ENCODE peak calls at places on chromosomes 5 and 9, in six cellular contexts. One of them, this sample, is unnamed.

GRCh38 chr5:135393691-135394090 is 5.3 kb downstream of the MACROH2A1 start:
- DNase-seq in GM06990: no peak
- DNase-seq in AG09309: peak; percentile 37
- DNase-seq in ovary: no peak
- DNase-seq in fibroblast of the aortic adventitia: no peak
- DNase-seq in gastrocnemius medialis: no peak
- DNase-seq in this sample: no peak

GRCh38 chr5:1538276-1538675 is 14.5 kb upstream of the LPCAT1 start:
- DNase-seq in AG09309: no peak
- DNase-seq in GM06990: no peak
- DNase-seq in fibroblast of the aortic adventitia: no peak
- DNase-seq in ovary: no peak
- DNase-seq in gastrocnemius medialis: no peak
- DNase-seq in this sample: no peak

GRCh38 chr5:65861830-65862241 is 64.5 kb upstream of the ERBIN start:
- DNase-seq in GM06990: no peak
- DNase-seq in fibroblast of the aortic adventitia: peak; percentile 88
- DNase-seq in AG09309: peak; percentile 98
- DNase-seq in gastrocnemius medialis: no peak
- DNase-seq in ovary: no peak
- DNase-seq in this sample: peak; percentile 97

GRCh38 chr5:72584466-72584865 is 77.3 kb upstream of the ZNF366 start:
- DNase-seq in fibroblast of the aortic adventitia: peak; percentile 31
- DNase-seq in GM06990: peak; percentile 25
- DNase-seq in gastrocnemius medialis: no peak
- DNase-seq in ovary: no peak
- DNase-seq in AG09309: no peak
- DNase-seq in this sample: no peak

GRCh38 chr9:84819446-84819845 is 149.9 kb downstream of the NTRK2 start:
- DNase-seq in fibroblast of the aortic adventitia: no peak
- DNase-seq in gastrocnemius medialis: no peak
- DNase-seq in AG09309: no peak
- DNase-seq in GM06990: no peak
- DNase-seq in ovary: no peak
- DNase-seq in this sample: no peak

GRCh38 chr9:37392272-37392671 is 30.2 kb upstream of the GRHPR start:
- DNase-seq in ovary: no peak
- DNase-seq in gastrocnemius medialis: no peak
- DNase-seq in GM06990: no peak
- DNase-seq in AG09309: no peak
- DNase-seq in fibroblast of the aortic adventitia: no peak
- DNase-seq in this sample: no peak

GRCh38 chr5:43363445-43364152 is 48.6 kb downstream of the CCL28 start:
- DNase-seq in AG09309: no peak
- DNase-seq in gastrocnemius medialis: no peak
- DNase-seq in fibroblast of the aortic adventitia: no peak
- DNase-seq in GM06990: no peak
- DNase-seq in ovary: no peak
- DNase-seq in this sample: no peak

GRCh38 chr9:113933188-113933587 is 57.1 kb downstream of the ZNF618 start:
- DNase-seq in ovary: peak; percentile 56
- DNase-seq in GM06990: no peak
- DNase-seq in gastrocnemius medialis: no peak
- DNase-seq in AG09309: no peak
- DNase-seq in fibroblast of the aortic adventitia: peak; percentile 65
- DNase-seq in this sample: no peak

DNA sequence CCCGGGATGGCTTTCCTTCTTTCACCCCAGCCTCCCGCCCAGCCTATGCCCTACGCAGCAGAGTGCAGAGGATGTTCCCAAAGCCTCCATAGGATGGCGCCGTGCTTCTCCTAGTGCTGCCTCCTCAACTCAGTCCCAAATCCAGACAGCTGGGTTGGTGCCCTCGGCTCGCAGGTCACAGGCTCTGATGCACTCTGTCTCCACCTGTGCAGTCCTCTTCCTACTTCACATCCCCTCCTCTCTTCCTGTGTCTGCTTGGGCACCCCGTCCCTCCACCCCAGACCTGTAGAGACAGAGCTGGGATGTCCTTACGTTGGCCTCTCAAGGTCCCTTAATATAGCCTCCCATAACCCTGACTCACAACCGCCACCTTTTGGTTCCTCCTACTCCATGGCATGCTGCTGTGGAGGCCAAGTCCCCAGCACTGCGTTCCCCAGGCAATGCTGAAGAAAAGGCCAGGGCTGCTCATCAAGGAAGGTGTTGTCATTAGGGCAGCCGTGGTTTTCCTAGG is 314.4 kb downstream of the GADD45G start:
- DNase-seq in fibroblast of the aortic adventitia: no peak
- DNase-seq in GM06990: peak; percentile 22
- DNase-seq in AG09309: no peak
- DNase-seq in gastrocnemius medialis: peak; percentile 65
- DNase-seq in ovary: no peak
- DNase-seq in this sample: no peak
- TF ChIP-seq CTCF in fibroblast of the aortic adventitia: no peak
- TF ChIP-seq CTCF in GM06990: peak; percentile 58
- TF ChIP-seq CTCF in AG09309: no peak
- TF ChIP-seq CTCF in gastrocnemius medialis: peak; percentile 52
- TF ChIP-seq CTCF in ovary: no peak
- TF ChIP-seq CTCF in this sample: no peak

DNA sequence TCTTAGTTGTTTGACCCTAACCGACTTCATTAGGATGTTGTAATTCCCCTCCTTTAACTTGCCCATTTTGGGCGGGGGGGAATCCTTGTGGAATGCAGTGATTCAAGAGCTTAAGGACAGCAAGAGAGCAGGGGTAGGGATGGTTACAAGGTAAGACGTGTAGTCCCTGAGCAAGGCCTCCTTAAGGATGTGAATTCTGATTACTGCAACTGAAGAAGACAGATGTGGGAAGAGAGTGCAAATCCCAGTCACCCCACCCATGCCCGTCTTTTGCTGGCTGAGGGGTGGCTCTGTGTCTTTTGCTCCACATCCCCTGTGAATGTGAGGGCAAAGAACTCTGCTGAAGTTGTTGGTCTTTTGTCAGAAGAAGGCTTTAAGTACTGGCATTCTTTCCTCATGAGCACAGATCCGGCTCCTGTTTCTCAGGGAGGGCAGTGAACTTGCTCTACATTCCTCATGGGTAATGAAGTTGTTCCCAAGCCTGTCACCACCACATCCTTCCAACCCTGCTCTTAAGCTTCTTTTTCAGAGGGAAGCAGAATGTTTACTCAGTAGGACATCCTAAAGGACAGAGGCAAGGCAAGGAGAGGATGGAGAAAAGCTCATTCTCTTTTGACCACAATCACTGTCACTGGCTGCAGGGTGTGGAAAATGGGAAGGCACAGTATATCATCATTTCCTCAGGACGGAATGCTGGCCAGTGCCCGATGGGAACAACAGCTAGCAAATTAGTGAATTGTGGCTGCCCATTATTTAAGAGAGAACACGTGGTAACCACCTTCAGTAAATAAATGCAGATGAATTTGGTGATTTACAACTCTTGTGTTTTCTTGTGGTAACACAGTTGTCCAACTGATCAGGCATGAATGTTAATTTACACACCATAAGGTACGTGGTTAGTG is 61.5 kb downstream of the RAI14 start:
- DNase-seq in fibroblast of the aortic adventitia: peak; percentile 90
- DNase-seq in GM06990: no peak
- DNase-seq in gastrocnemius medialis: no peak
- DNase-seq in ovary: no peak
- DNase-seq in AG09309: peak; percentile 95
- DNase-seq in this sample: peak; percentile 97
- H3K4me3 ChIP-seq in fibroblast of the aortic adventitia: no peak overlapping the region
- H3K4me3 ChIP-seq in GM06990: no peak overlapping the region
- H3K4me3 ChIP-seq in gastrocnemius medialis: no peak overlapping the region
- H3K4me3 ChIP-seq in ovary: no peak overlapping the region
- H3K4me3 ChIP-seq in AG09309: no peak overlapping the region
- H3K4me3 ChIP-seq in this sample: no peak overlapping the region

GRCh38 chr5:168696611-168697010 is 117.4 kb upstream of the PANK3 start:
- DNase-seq in ovary: no peak
- DNase-seq in fibroblast of the aortic adventitia: no peak
- DNase-seq in gastrocnemius medialis: no peak
- DNase-seq in GM06990: no peak
- DNase-seq in AG09309: no peak
- DNase-seq in this sample: no peak
- TF ChIP-seq CTCF in ovary: no peak
- TF ChIP-seq CTCF in fibroblast of the aortic adventitia: no peak
- TF ChIP-seq CTCF in gastrocnemius medialis: no peak
- TF ChIP-seq CTCF in GM06990: no peak
- TF ChIP-seq CTCF in AG09309: no peak
- TF ChIP-seq CTCF in this sample: no peak

GRCh38 chr9:77922587-77922986 is 109.0 kb downstream of the GNAQ start:
- DNase-seq in gastrocnemius medialis: no peak
- DNase-seq in GM06990: no peak
- DNase-seq in AG09309: no peak
- DNase-seq in fibroblast of the aortic adventitia: peak; percentile 98
- DNase-seq in ovary: no peak
- DNase-seq in this sample: no peak

GRCh38 chr9:77929942-77930341 is 101.7 kb downstream of the GNAQ start:
- DNase-seq in fibroblast of the aortic adventitia: no peak
- DNase-seq in gastrocnemius medialis: no peak
- DNase-seq in AG09309: no peak
- DNase-seq in GM06990: no peak
- DNase-seq in ovary: no peak
- DNase-seq in this sample: no peak

GRCh38 chr9:77927265-77927664 is 104.3 kb downstream of the GNAQ start:
- DNase-seq in AG09309: peak; percentile 18
- DNase-seq in gastrocnemius medialis: no peak
- DNase-seq in ovary: no peak
- DNase-seq in GM06990: no peak
- DNase-seq in fibroblast of the aortic adventitia: peak; percentile 71
- DNase-seq in this sample: no peak

GRCh38 chr9:77926314-77926959 is 105.2 kb downstream of the GNAQ start:
- DNase-seq in gastrocnemius medialis: no peak
- DNase-seq in AG09309: peak; percentile 52
- DNase-seq in GM06990: no peak
- DNase-seq in fibroblast of the aortic adventitia: peak; percentile 81
- DNase-seq in ovary: no peak
- DNase-seq in this sample: no peak
- H3K4me3 ChIP-seq in gastrocnemius medialis: no peak overlapping the region
- H3K4me3 ChIP-seq in AG09309: no peak overlapping the region
- H3K4me3 ChIP-seq in GM06990: no peak overlapping the region
- H3K4me3 ChIP-seq in fibroblast of the aortic adventitia: no peak overlapping the region
- H3K4me3 ChIP-seq in ovary: no peak overlapping the region
- H3K4me3 ChIP-seq in this sample: no peak overlapping the region

GRCh38 chr5:154541553-154541952 is 63.5 kb upstream of the HAND1 start:
- DNase-seq in AG09309: no peak
- DNase-seq in ovary: no peak
- DNase-seq in fibroblast of the aortic adventitia: no peak
- DNase-seq in GM06990: no peak
- DNase-seq in gastrocnemius medialis: no peak
- DNase-seq in this sample: no peak
- TF ChIP-seq CTCF in AG09309: no peak
- TF ChIP-seq CTCF in ovary: no peak
- TF ChIP-seq CTCF in fibroblast of the aortic adventitia: peak; percentile 12
- TF ChIP-seq CTCF in GM06990: no peak
- TF ChIP-seq CTCF in gastrocnemius medialis: no peak
- TF ChIP-seq CTCF in this sample: no peak

DNA sequence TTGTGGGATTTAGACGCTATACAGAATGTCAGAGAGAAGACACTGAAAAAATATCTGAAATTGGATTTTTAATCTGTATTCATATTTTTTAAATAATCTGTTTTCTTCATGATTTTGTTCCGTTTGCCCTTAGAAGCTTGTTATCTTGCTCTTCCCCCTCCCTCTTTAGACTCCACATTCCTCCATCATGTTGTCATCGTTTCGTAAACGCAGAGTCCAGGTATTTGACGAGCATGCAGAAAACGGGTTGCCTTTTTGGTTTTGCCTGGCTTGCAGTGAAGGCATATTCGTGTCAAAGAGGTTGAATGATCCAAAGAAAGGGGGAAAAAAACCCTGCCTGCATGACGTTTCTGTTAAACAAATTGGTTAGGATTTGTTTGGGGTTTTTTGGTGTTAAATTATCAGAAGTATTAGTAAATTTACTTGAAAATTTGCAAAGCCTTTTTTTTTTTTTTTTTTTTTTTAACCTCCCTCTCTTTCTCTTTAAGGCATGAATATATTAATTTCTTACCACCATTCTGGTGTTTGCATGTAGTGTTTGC is 2.9 kb downstream of the SPTAN1 start:
- DNase-seq in AG09309: no peak
- DNase-seq in ovary: no peak
- DNase-seq in gastrocnemius medialis: no peak
- DNase-seq in GM06990: no peak
- DNase-seq in fibroblast of the aortic adventitia: peak; percentile 80
- DNase-seq in this sample: no peak
- H3K4me3 ChIP-seq in AG09309: peak overlapping the region; percentile 14
- H3K4me3 ChIP-seq in ovary: no peak overlapping the region
- H3K4me3 ChIP-seq in gastrocnemius medialis: peak overlapping the region; percentile 12
- H3K4me3 ChIP-seq in GM06990: no peak overlapping the region
- H3K4me3 ChIP-seq in fibroblast of the aortic adventitia: peak overlapping the region; percentile 87
- H3K4me3 ChIP-seq in this sample: peak overlapping the region; percentile 78

This sample was measured in AG04449.